ENCODE peak calls at places on chromosomes 13 and 19, in ten cellular contexts. P, O, R, N, L, G, M, V, E and H are unnamed samples.

GRCh38 chr13:29654807-29655547 is 59.5 kb upstream of the SLC7A1 start:
- DNase-seq in G (no peak), L (no peak), P (no peak), O (no peak), R (no peak), V (no peak), E (no peak), N (peak; percentile 82), M (no peak), H (no peak)

GRCh38 chr13:113369189-113369588 is 5.3 kb upstream of the GRTP1 start:
- DNase-seq in G (no peak), P (no peak), M (no peak), E (no peak), N (no peak), O (no peak), L (no peak), V (no peak), R (peak; percentile 53), H (no peak)

GRCh38 chr13:41122838-41123237 is 9.8 kb downstream of the KBTBD6 start:
- DNase-seq in L (no peak), P (no peak), V (no peak), G (no peak), M (no peak), E (no peak), N (no peak), O (no peak), R (no peak), H (no peak)

GRCh38 chr19:7916137-7916907 is 1.7 kb downstream of the TGFBR3L start:
- DNase-seq in M (no peak), L (no peak), G (no peak), N (no peak), R (no peak), P (no peak), V (no peak), E (no peak), O (peak; percentile 82), H (peak; percentile 85)

GRCh38 chr19:34017024-34017423 is 155.3 kb upstream of the LSM14A start:
- DNase-seq in P (no peak), N (no peak), O (no peak), M (no peak), E (no peak), L (no peak), V (no peak), R (no peak), G (no peak), H (no peak)

GRCh38 chr13:97354808-97355207 is 79.2 kb upstream of the RAP2A start:
- DNase-seq in O (no peak), V (no peak), E (no peak), N (no peak), G (no peak), P (no peak), L (no peak), R (no peak), M (no peak), H (no peak)

GRCh38 chr19:18284710-18285430 is 3.4 kb upstream of the JUND start:
- DNase-seq in E (no peak), L (no peak), G (no peak), M (no peak), V (no peak), N (no peak), P (no peak), R (no peak), O (no peak), H (no peak)

GRCh38 chr19:29623726-29624488 is 17.8 kb downstream of the POP4 start:
- DNase-seq in E (no peak), P (no peak), M (no peak), N (no peak), R (no peak), G (no peak), L (no peak), O (peak; percentile 66), V (no peak), H (no peak)

GRCh38 chr13:41587490-41587889 is 130.1 kb downstream of the RGCC start:
- DNase-seq in E (no peak), L (no peak), M (no peak), O (no peak), P (no peak), G (no peak), R (no peak), V (no peak), N (no peak), H (peak; percentile 76)

GRCh38 chr19:41324231-41324702 is 14.3 kb downstream of the CCDC97 start:
- DNase-seq in N (no peak), M (no peak), O (peak; percentile 16), E (no peak), R (no peak), L (no peak), V (no peak), P (no peak), G (no peak), H (peak; percentile 78)

GRCh38 chr13:29465741-29466293 is 129.7 kb downstream of the SLC7A1 start:
- DNase-seq in R (peak; percentile 62), E (peak; percentile 38), L (no peak), G (peak; percentile 40), M (peak; percentile 70), V (peak; percentile 41), P (no peak), N (peak; percentile 79), O (no peak), H (no peak)

DNA sequence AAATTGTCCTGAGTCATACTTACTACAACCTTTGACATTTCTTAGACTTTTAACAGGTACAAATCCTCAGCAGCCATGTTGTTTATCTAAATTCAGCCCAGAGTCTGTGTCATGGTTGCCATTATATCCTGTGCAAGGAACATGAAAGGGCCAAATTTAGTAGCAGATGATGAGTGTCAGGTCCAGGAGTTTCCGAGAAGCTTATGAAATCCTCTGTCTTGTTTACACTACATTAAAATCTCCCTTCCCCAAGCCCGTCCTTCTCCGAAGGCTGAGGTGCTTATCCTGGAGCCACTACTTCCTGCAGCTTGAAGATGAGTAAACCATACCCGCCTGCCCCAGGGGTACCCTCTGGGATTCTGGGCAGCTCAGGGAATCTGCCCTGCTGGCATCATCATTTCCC is 102.6 kb upstream of the SERP2 start:
- DNase-seq in M (no peak), V (no peak), O (no peak), P (peak; percentile 40), G (no peak), E (no peak), L (no peak), N (peak; percentile 52), R (no peak), H (no peak)
- H3K27ac ChIP-seq in M (no peak overlapping the region), V (peak overlapping the region; percentile 83), O (no peak overlapping the region), P (peak overlapping the region; percentile 50), G (peak overlapping the region; percentile 83), E (peak overlapping the region; percentile 72), L (no peak overlapping the region), N (no peak overlapping the region), R (peak overlapping the region; percentile 92), H (no peak overlapping the region)

GRCh38 chr19:3656073-3656746 is 29.6 kb upstream of the CACTIN start:
- DNase-seq in O (peak; percentile 78), E (no peak), R (no peak), M (no peak), G (no peak), V (no peak), L (no peak), P (no peak), N (peak; percentile 20), H (no peak)
- H3K4me3 ChIP-seq in O (no peak overlapping the region), E (no peak overlapping the region), R (no peak overlapping the region), M (no peak overlapping the region), G (no peak overlapping the region), V (no peak overlapping the region), L (no peak overlapping the region), P (no peak overlapping the region), N (no peak overlapping the region), H (no peak overlapping the region)

GRCh38 chr19:19719798-19720197 is 13.1 kb downstream of the ZNF14 start:
- DNase-seq in G (no peak), R (no peak), N (no peak), O (no peak), V (no peak), M (no peak), L (no peak), P (no peak), E (no peak), H (no peak)

DNA sequence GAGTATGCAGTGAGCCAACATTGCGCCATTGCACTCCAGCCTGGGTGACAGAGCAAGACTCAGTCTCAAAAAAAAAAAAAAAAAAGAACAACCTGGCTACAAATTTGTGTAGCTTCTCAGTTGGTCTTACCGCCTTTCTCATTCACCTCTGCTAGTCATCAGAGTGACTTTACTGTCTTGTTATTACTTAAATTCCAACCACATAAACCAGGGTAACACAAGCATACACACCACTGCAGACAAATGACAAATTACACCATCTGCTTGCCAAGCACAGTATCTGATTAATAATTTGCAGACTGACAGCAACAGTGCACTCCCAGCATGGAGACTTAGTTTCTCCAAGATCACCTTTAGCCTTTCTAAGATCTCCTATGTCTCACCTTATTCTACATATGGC is 11.0 kb downstream of the ZNF14 start:
- DNase-seq in G (no peak), E (no peak), M (no peak), P (no peak), R (no peak), O (no peak), L (no peak), N (no peak), V (no peak), H (no peak)
- H3K9me3 ChIP-seq in G (peaks cover 65% of the 10 kb centered on the region), E (peaks cover 86% of the 10 kb centered on the region), M (no peaks in the 10 kb centered on the region), P (peaks cover 86% of the 10 kb centered on the region), R (peaks cover 65% of the 10 kb centered on the region), O (no peaks in the 10 kb centered on the region), L (peaks cover 43% of the 10 kb centered on the region), N (peaks cover 9% of the 10 kb centered on the region), V (peaks cover 69% of the 10 kb centered on the region), H (peaks cover 72% of the 10 kb centered on the region)

GRCh38 chr13:37490176-37490575 is 108.4 kb downstream of the POSTN start:
- DNase-seq in E (no peak), G (no peak), N (peak; percentile 44), P (no peak), V (no peak), R (no peak), L (no peak), O (no peak), M (no peak), H (no peak)

GRCh38 chr13:37492741-37493514 is 105.6 kb downstream of the POSTN start:
- DNase-seq in M (no peak), V (no peak), G (no peak), O (no peak), E (no peak), R (no peak), N (peak; percentile 98), P (no peak), L (no peak), H (no peak)

GRCh38 chr13:37495046-37495445 is 103.5 kb downstream of the POSTN start:
- DNase-seq in M (no peak), L (no peak), O (no peak), N (peak; percentile 68), V (no peak), P (peak; percentile 61), E (no peak), G (no peak), R (no peak), H (no peak)

GRCh38 chr13:37491661-37492060 is 106.9 kb downstream of the POSTN start:
- DNase-seq in E (no peak), V (no peak), L (no peak), M (no peak), R (no peak), N (no peak), O (no peak), P (no peak), G (no peak), H (no peak)

DNA sequence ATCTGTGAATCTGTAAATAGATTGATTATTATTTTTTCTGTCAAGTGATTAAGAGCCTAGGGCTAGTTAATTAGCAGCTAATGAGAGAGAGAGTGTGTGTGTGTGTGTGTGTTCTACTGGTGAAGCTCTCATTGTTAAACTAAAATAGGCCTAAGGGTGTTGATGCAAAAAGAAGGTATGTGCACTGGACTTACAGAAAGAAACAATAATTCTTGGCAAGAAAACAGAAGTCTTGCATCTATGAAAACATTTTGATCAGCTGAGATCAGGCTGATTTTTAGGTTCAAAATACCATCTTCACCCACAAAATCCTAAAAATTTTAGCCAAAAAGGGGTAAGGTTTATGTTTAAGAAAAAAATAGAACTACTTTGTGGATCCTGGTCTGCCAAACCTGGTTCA is 106.5 kb downstream of the POSTN start:
- DNase-seq in O (no peak), M (no peak), G (no peak), L (no peak), E (no peak), N (peak; percentile 46), P (no peak), R (no peak), V (no peak), H (no peak)
- H3K27ac ChIP-seq in O (no peak overlapping the region), M (no peak overlapping the region), G (no peak overlapping the region), L (no peak overlapping the region), E (no peak overlapping the region), N (peak overlapping the region; percentile 68), P (no peak overlapping the region), R (no peak overlapping the region), V (no peak overlapping the region), H (no peak overlapping the region)